ENCODE peak calls at places on chromosomes 12 and 14, in five cellular contexts. J, L, F, A and T are unnamed samples.

GRCh38 chr12:8668441-8668840 is 5.8 kb upstream of the MFAP5 start:
- DNase-seq in J (no peak), F (no peak), A (no peak), L (no peak), T (no peak)

GRCh38 chr12:75954076-75954475 is 77.5 kb downstream of the PHLDA1 start:
- DNase-seq in F (peak; percentile 95), A (no peak), L (no peak), J (no peak), T (peak; percentile 94)

GRCh38 chr14:97878727-97879126 is 1081.5 kb downstream of the VRK1 start:
- DNase-seq in A (peak; percentile 65), F (peak; percentile 1), J (no peak), L (peak; percentile 10), T (no peak)

GRCh38 chr12:120321382-120322202 is 6.0 kb downstream of the PLA2G1B start:
- DNase-seq in A (no peak), L (peak; percentile 23), J (no peak), F (no peak), T (no peak)

GRCh38 chr14:69547701-69548348 is 26.8 kb downstream of the CCDC177 start:
- DNase-seq in L (no peak), J (no peak), A (no peak), F (peak; percentile 26), T (no peak)

GRCh38 chr12:3042394-3042793 is 34.8 kb upstream of the TSPAN9 start:
- DNase-seq in L (no peak), A (no peak), J (peak; percentile 89), F (no peak), T (no peak)

GRCh38 chr12:100566887-100567637 is 6.4 kb upstream of the GAS2L3 start:
- DNase-seq in A (no peak), L (no peak), F (peak; percentile 74), J (no peak), T (no peak)

GRCh38 chr14:74765721-74766120 is 2.6 kb downstream of the YLPM1 start:
- DNase-seq in J (no peak), F (no peak), L (no peak), A (no peak), T (no peak)

GRCh38 chr14:24110060-24110459 is 4.5 kb upstream of the DCAF11 start:
- DNase-seq in L (no peak), A (no peak), J (no peak), F (no peak), T (no peak)

GRCh38 chr12:68832504-68832867 is 24.5 kb downstream of the MDM2 start:
- DNase-seq in A (no peak), L (no peak), F (no peak), J (no peak), T (no peak)

GRCh38 chr14:34000396-34000795 is 49.5 kb upstream of the EGLN3 start:
- DNase-seq in A (no peak), J (no peak), F (no peak), L (no peak), T (no peak)

GRCh38 chr12:120490284-120490683 is 5.6 kb upstream of the DYNLL1 start:
- DNase-seq in L (no peak), J (no peak), A (no peak), F (no peak), T (no peak)

GRCh38 chr12:132500137-132500855 is 10.3 kb downstream of the FBRSL1 start:
- DNase-seq in A (no peak), F (peak; percentile 26), L (no peak), J (no peak), T (no peak)

GRCh38 chr14:31286456-31287293 is 79.1 kb upstream of the HECTD1 start:
- DNase-seq in L (no peak), J (no peak), A (no peak), F (no peak), T (no peak)

GRCh38 chr12:92987362-92987761 is 58.3 kb upstream of the EEA1 start:
- DNase-seq in F (peak; percentile 83), J (no peak), L (no peak), A (no peak), T (peak; percentile 29)

GRCh38 chr12:132398386-132398991 is 69.1 kb upstream of the GALNT9 start:
- DNase-seq in F (no peak), J (peak; percentile 39), A (no peak), L (no peak), T (no peak)

GRCh38 chr14:103522649-103523582 is at the start of gene CKB:
- DNase-seq in J (peak; percentile 84), F (peak; percentile 82), L (peak; percentile 83), A (no peak), T (no peak)

GRCh38 chr14:92652413-92653151 is 95.8 kb downstream of the LGMN start:
- DNase-seq in F (no peak), A (peak; percentile 61), L (no peak), J (no peak), T (no peak)

GRCh38 chr14:92651106-92651792 is 97.2 kb downstream of the LGMN start:
- DNase-seq in F (no peak), L (peak; percentile 57), A (peak; percentile 86), J (no peak), T (no peak)

GRCh38 chr14:92653162-92653651 is 95.2 kb downstream of the LGMN start:
- DNase-seq in A (peak; percentile 57), F (no peak), J (no peak), L (no peak), T (no peak)

GRCh38 chr14:92650581-92651105 is 97.8 kb downstream of the LGMN start:
- DNase-seq in A (no peak), L (no peak), F (no peak), J (no peak), T (no peak)

GRCh38 chr14:92651793-92652382 is 96.5 kb downstream of the LGMN start:
- DNase-seq in J (peak; percentile 77), L (peak; percentile 44), F (no peak), A (peak; percentile 74), T (no peak)
- H3K4me3 ChIP-seq in J (no peak overlapping the region), L (peak overlapping the region; percentile 34), F (no peak overlapping the region), A (peak overlapping the region; percentile 91), T (no peak overlapping the region)

DNA sequence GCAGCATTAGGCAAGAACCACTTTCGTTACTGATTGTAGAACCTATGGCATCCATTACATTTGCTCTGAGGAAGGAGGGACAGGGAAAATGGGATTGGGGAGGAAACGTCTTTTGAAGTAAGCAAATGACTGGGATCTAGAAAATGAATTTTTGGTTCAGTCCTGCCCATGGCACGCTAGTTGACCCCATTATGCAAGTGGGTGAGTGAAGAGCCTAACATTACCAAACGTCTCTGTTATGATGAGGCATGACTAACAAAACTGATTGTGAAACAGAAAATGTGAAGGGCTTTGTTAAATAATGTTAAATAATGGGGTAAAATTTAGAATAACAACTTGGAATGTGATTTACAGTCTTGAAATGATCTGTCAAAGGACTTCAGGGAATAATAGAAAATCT is 38.9 kb downstream of the CPSF2 start:
- DNase-seq in A (no peak), J (no peak), F (peak; percentile 88), L (no peak), T (peak; percentile 49)
- TF ChIP-seq CTCF in A (no peak), J (no peak), F (no peak), L (no peak), T (no peak)

GRCh38 chr12:25960926-25961325 is 2.4 kb downstream of the RASSF8 start:
- DNase-seq in L (no peak), J (no peak), F (no peak), A (no peak), T (no peak)
- H3K4me3 ChIP-seq in L (no peak overlapping the region), J (peak overlapping the region; percentile 74), F (peak overlapping the region; percentile 71), A (no peak overlapping the region), T (peak overlapping the region; percentile 92)

DNA sequence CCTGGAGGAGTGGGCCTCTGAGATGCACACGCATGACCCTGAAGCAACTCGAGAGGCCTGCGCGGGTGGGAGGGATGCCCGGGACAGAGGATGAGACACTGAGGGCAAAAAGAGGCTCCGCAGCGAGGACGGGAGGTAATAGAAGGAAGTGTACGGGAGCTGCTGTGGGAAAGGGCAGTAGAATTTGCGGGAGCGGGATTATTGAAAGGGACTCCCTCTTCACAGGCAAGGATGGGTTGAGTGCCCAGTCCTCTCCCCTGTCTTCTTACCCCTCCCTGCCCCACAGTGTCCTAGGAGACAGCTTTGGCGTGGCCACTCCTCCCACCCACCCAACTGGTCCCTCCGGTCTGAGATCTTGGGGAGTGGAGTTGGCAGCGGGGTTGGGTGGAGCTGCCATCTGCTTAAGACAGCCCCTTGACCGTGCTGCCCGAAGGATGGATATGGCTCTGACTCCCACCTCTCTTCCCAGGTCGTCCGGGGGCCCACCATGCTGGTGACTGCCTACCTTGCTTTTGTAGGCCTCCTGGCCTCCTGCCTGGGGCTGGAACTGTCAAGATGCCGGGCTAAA is 15.7 kb upstream of the ESPL1 start:
- DNase-seq in F (no peak), A (no peak), J (peak; percentile 57), L (peak; percentile 62), T (no peak)
- TF ChIP-seq CTCF in F (no peak), A (no peak), J (no peak), L (peak; percentile 16), T (no peak)